ENCODE peak calls at places on chromosome 13, in four cellular contexts. R is MV-4-11; S is stimulated activated CD8-positive, alpha-beta memory T cell treated with anti-CD3 and anti-CD28 coated beads, Interleukin-15, amount 100 ng/mL, for 24 hours; V is putamen. B is an unnamed sample.

GRCh38 chr13:44734204-44734707 is 158.1 kb upstream of the TSC22D1 start:
- DNase-seq in V (no peak), R (no peak), S (no peak), B (peak)

GRCh38 chr13:63625869-63626268 is 2210.2 kb upstream of the PCDH20 start:
- DNase-seq in R (no peak), V (no peak), S (no peak), B (no peak)

GRCh38 chr13:111304603-111305289 is 15.7 kb upstream of the TEX29 start:
- DNase-seq in S (no peak), V (no peak), R (no peak), B (no peak)

GRCh38 chr13:51258612-51259358 is 36.6 kb downstream of the FAM124A start:
- DNase-seq in V (no peak), R (peak), S (no peak), B (no peak)

GRCh38 chr13:20461481-20461859 is 64.2 kb downstream of the CRYL1 start:
- DNase-seq in S (no peak), R (no peak), V (no peak), B (no peak)

GRCh38 chr13:46295531-46296464 is 84.1 kb downstream of the LRRC63 start:
- DNase-seq in R (peak), S (no peak), V (peak), B (peak)

GRCh38 chr13:50080158-50080855 is 65.1 kb downstream of the KCNRG start:
- DNase-seq in S (no peak), V (peak), R (peak), B (no peak)

GRCh38 chr13:97757807-97758206 is 195.7 kb upstream of the IPO5 start:
- DNase-seq in V (no peak), S (no peak), R (no peak), B (no peak)

GRCh38 chr13:31945202-31945978 is 86.2 kb upstream of the FRY start:
- DNase-seq in R (peak), V (no peak), S (no peak), B (no peak)

GRCh38 chr13:65855276-65855675 is 1374.9 kb downstream of the PCDH9 start:
- DNase-seq in V (peak), S (no peak), R (peak), B (no peak)

GRCh38 chr13:21948781-21949474 is 278.1 kb downstream of the FGF9 start:
- DNase-seq in S (no peak), V (no peak), R (no peak), B (no peak)

GRCh38 chr13:32840840-32841713 is 175.1 kb upstream of the KL start:
- DNase-seq in V (no peak), R (peak), S (no peak), B (no peak)

GRCh38 chr13:50400930-50401553 is 385.8 kb downstream of the KCNRG start:
- DNase-seq in R (no peak), S (no peak), V (peak), B (peak)

GRCh38 chr13:98822238-98822606 is 69.8 kb upstream of the SLC15A1 start:
- DNase-seq in V (no peak), S (no peak), R (no peak), B (no peak)

GRCh38 chr13:111654531-111654930 is 334.1 kb downstream of the TEX29 start:
- DNase-seq in S (no peak), V (no peak), R (no peak), B (no peak)

GRCh38 chr13:30976041-30976440 is 43.6 kb downstream of the TEX26 start:
- DNase-seq in R (peak), V (no peak), S (no peak), B (no peak)

GRCh38 chr13:51148952-51149573 is 38.0 kb upstream of the C13orf42 start:
- DNase-seq in V (peak), R (no peak), S (no peak), B (peak)

GRCh38 chr13:72953391-72953960 is 105.3 kb upstream of the KLF5 start:
- DNase-seq in S (no peak), R (no peak), V (no peak), B (no peak)

GRCh38 chr13:95535243-95535642 is 17.3 kb upstream of the CLDN10 start:
- DNase-seq in R (no peak), S (no peak), V (no peak), B (no peak)

GRCh38 chr13:107937841-107938240 is 277.5 kb downstream of the LIG4 start:
- DNase-seq in V (no peak), S (no peak), R (no peak), B (no peak)

GRCh38 chr13:20501548-20501947 is 24.1 kb downstream of the CRYL1 start:
- DNase-seq in R (no peak), V (no peak), S (no peak), B (no peak)

GRCh38 chr13:110627351-110627750 is 12.0 kb downstream of the NAXD start:
- DNase-seq in S (no peak), R (no peak), V (no peak), B (no peak)

GRCh38 chr13:108026671-108027410 is 188.5 kb downstream of the LIG4 start:
- DNase-seq in V (no peak), R (no peak), S (no peak), B (no peak)

GRCh38 chr13:29593605-29594297 is 1.7 kb downstream of the SLC7A1 start:
- DNase-seq in V (no peak), R (no peak), S (no peak), B (no peak)

GRCh38 chr13:83168575-83168974 is 713.7 kb downstream of the SLITRK1 start:
- DNase-seq in S (no peak), V (no peak), R (no peak), B (no peak)

GRCh38 chr13:99314640-99315176 is 7.5 kb upstream of the GPR183 start:
- DNase-seq in S (no peak), V (no peak), R (no peak), B (no peak)

GRCh38 chr13:40206241-40207109 is 460.0 kb downstream of the FOXO1 start:
- DNase-seq in S (no peak), R (peak), V (no peak), B (no peak)

GRCh38 chr13:57640582-57640981 is 9.0 kb downstream of the PCDH17 start:
- DNase-seq in V (no peak), S (no peak), R (peak), B (no peak)

GRCh38 chr13:53405616-53406015 is 377.0 kb downstream of the OLFM4 start:
- DNase-seq in R (no peak), V (no peak), S (no peak), B (no peak)

GRCh38 chr13:51585696-51586095 is 1.4 kb downstream of the WDFY2 start:
- DNase-seq in S (no peak), R (peak), V (no peak), B (no peak)

GRCh38 chr13:95505976-95506375 is 46.5 kb upstream of the CLDN10 start:
- DNase-seq in R (no peak), S (no peak), V (no peak), B (no peak)

GRCh38 chr13:30034448-30034795 is 184.0 kb upstream of the UBL3 start:
- DNase-seq in S (no peak), R (peak), V (peak), B (no peak)

GRCh38 chr13:98143601-98144500 is 957 bp downstream of the FARP1 start:
- DNase-seq in R (peak), V (no peak), S (no peak), B (no peak)

GRCh38 chr13:69589531-69589930 is 518.1 kb upstream of the ATXN8OS start:
- DNase-seq in S (no peak), V (no peak), R (no peak), B (no peak)

GRCh38 chr13:41401371-41401770 is 56.0 kb upstream of the RGCC start:
- DNase-seq in S (no peak), R (no peak), V (no peak), B (no peak)

GRCh38 chr13:58682616-58683015 is 1051.1 kb downstream of the PCDH17 start:
- DNase-seq in R (no peak), S (no peak), V (no peak), B (no peak)

GRCh38 chr13:23427342-23428182 is 5.9 kb downstream of the SACS start:
- DNase-seq in S (no peak), R (no peak), V (peak), B (peak)

B was measured in AG04450.